ENCODE peak calls at places on chromosomes 11 and 22, in five cellular contexts. P is anterior cingulate cortex, O is neural progenitor cell, V is GM20000, W is coronary artery. A is an unnamed sample.

GRCh38 chr11:105244157-105244820 is 104.7 kb upstream of the CARD18 start:
- DNase-seq in P (no peak), O (no peak), V (no peak), W (no peak), A (no peak)

GRCh38 chr11:20731676-20732075 is 62.3 kb downstream of the NELL1 start:
- DNase-seq in P (no peak), W (no peak), O (no peak), V (no peak), A (no peak)

GRCh38 chr11:65643971-65644370 is 6.1 kb downstream of the SIPA1 start:
- DNase-seq in P (no peak), W (no peak), O (no peak), V (no peak), A (no peak)

GRCh38 chr22:48574776-48575566 is 1252.7 kb downstream of the BRD1 start:
- DNase-seq in P (peak), V (peak), W (no peak), O (peak), A (no peak)

GRCh38 chr22:48504519-48505140 is 1323.0 kb downstream of the BRD1 start:
- DNase-seq in O (no peak), V (no peak), P (no peak), W (no peak), A (no peak)

GRCh38 chr22:19884161-19884953 is 29.7 kb upstream of the GNB1L start:
- DNase-seq in W (no peak), O (no peak), V (no peak), P (no peak), A (no peak)

GRCh38 chr22:19757140-19757984 is 3.2 kb upstream of the TBX1 start:
- DNase-seq in V (peak), W (no peak), P (no peak), O (peak), A (no peak)

GRCh38 chr22:42179616-42180015 is 49.0 kb upstream of the CYP2D6 start:
- DNase-seq in V (no peak), O (no peak), W (no peak), P (no peak), A (no peak)

GRCh38 chr11:65887723-65888162 is 528 bp downstream of the FIBP start:
- DNase-seq in W (no peak), O (no peak), V (no peak), P (no peak), A (no peak)

GRCh38 chr11:134942633-134943032 is 530.6 kb upstream of the B3GAT1 start:
- DNase-seq in V (no peak), W (no peak), O (no peak), P (no peak), A (no peak)

GRCh38 chr22:45254789-45255261 is 14.1 kb upstream of the KIAA0930 start:
- DNase-seq in P (no peak), O (no peak), V (peak), W (no peak), A (peak)

GRCh38 chr11:17376493-17376892 is 12.0 kb downstream of the KCNJ11 start:
- DNase-seq in O (no peak), P (no peak), W (no peak), V (no peak), A (no peak)

GRCh38 chr11:103940542-103940941 is 95.9 kb upstream of the DDI1 start:
- DNase-seq in V (no peak), P (no peak), O (no peak), W (no peak), A (no peak)

GRCh38 chr11:82682003-82682751 is 51.5 kb downstream of the FAM181B start:
- DNase-seq in P (peak), V (peak), O (peak), W (no peak), A (peak)

GRCh38 chr11:1879342-1879940 is 12.3 kb downstream of the PRR33 start:
- DNase-seq in V (no peak), O (no peak), W (peak), P (no peak), A (no peak)

GRCh38 chr11:34977039-34977906 is 60.9 kb downstream of the PDHX start:
- DNase-seq in P (no peak), O (no peak), W (no peak), V (no peak), A (no peak)

GRCh38 chr22:24175160-24175808 is 6.0 kb upstream of the SUSD2 start:
- DNase-seq in W (peak), V (peak), O (peak), P (peak), A (peak)

GRCh38 chr11:33377100-33377851 is 120.1 kb downstream of the HIPK3 start:
- DNase-seq in P (no peak), V (no peak), W (no peak), O (peak), A (no peak)

GRCh38 chr11:93113824-93114223 is 84.0 kb downstream of the SLC36A4 start:
- DNase-seq in P (no peak), O (peak), V (no peak), W (no peak), A (no peak)

GRCh38 chr22:31923166-31923565 is 21.2 kb upstream of the YWHAH start:
- DNase-seq in O (no peak), P (peak), W (no peak), V (no peak), A (no peak)

GRCh38 chr11:13110929-13111812 is 102.1 kb downstream of the RASSF10 start:
- DNase-seq in O (peak), V (no peak), P (no peak), W (no peak), A (no peak)

GRCh38 chr11:11958403-11958802 is 50.0 kb downstream of the DKK3 start:
- DNase-seq in V (no peak), W (no peak), O (no peak), P (no peak), A (no peak)